ENCODE peak calls at places on chromosomes 4 and X, in six cellular contexts. Y, Q, A, N, F and O are unnamed samples.

GRCh38 chr4:30537462-30537861 is 182.7 kb upstream of the PCDH7 start:
- DNase-seq in Y (peak; percentile 80), Q (peak; percentile 15), A (no peak), N (peak; percentile 92), F (peak; percentile 3), O (no peak)

GRCh38 chr4:53116959-53117358 is 248.9 kb downstream of the SCFD2 start:
- DNase-seq in Y (peak; percentile 52), Q (peak; percentile 56), A (no peak), N (peak; percentile 65), F (no peak), O (no peak)

GRCh38 chr4:99947190-99947578 is 766 bp upstream of the DNAJB14 start:
- DNase-seq in Y (no peak), Q (no peak), A (no peak), N (no peak), F (no peak), O (no peak)

GRCh38 chr4:86500527-86500926 is 93.6 kb upstream of the PTPN13 start:
- DNase-seq in Y (no peak), Q (no peak), A (no peak), N (no peak), F (no peak), O (no peak)

GRCh38 chr4:184644553-184645307 is 4.5 kb downstream of the CASP3 start:
- DNase-seq in Y (peak; percentile 40), Q (peak; percentile 73), A (no peak), N (peak; percentile 61), F (no peak), O (no peak)

GRCh38 chr4:138870739-138871633 is 144.6 kb upstream of the NOCT start:
- DNase-seq in Y (peak; percentile 78), Q (peak; percentile 82), A (peak; percentile 73), N (peak; percentile 81), F (peak; percentile 90), O (peak; percentile 67)

GRCh38 chr4:7867701-7868429 is 71.8 kb downstream of the AFAP1 start:
- DNase-seq in Y (peak; percentile 73), Q (no peak), A (no peak), N (peak; percentile 34), F (no peak), O (no peak)

GRCh38 chrX:50644496-50644895 is 169.5 kb downstream of the SHROOM4 start:
- DNase-seq in Y (no peak), Q (no peak), A (no peak), N (no peak), F (peak; percentile 83), O (no peak)

GRCh38 chrX:82141942-82142341 is 940.0 kb downstream of the SH3BGRL start:
- DNase-seq in Y (no peak), Q (no peak), A (no peak), N (no peak), F (no peak), O (no peak)

GRCh38 chrX:132493095-132493494 is 4.3 kb upstream of the MBNL3 start:
- DNase-seq in Y (no peak), Q (no peak), A (no peak), N (no peak), F (no peak), O (no peak)

DNA sequence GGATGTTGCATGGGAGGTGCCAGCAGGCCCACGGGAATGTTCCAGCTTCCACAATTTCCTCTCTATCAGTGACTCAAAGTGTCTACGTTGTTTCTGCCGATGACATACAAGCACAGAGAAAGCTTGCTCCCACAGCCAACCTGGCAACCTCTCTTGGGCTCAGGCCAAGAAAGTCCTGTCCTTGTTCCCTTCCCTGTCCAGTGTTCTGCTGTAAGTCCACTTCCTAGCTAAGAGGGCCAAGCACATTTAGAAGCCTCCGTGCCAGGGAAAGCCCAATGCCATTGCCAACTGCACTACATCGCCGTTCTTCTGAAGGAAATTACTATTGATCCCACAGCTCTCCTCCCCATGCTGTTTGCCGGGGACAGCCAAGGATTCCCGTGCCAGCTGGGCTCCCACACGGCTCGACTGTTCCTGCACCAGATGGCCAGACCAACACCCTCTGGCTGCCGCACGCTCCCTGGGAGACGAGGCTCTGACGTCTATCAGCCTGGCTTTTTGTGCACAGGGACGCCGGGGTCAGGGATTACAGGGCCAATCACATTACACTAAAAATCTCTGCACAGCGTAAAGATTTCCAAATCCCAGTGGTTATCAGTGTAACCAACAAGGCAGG is 284.0 kb downstream of the BCOR start:
- DNase-seq in Y (peak; percentile 69), Q (no peak), A (no peak), N (peak; percentile 50), F (no peak), O (no peak)
- H2BK120ac ChIP-seq in Y (no peak overlapping the region), Q (no peak overlapping the region), A (no peak overlapping the region), N (no peak overlapping the region), F (no peak overlapping the region), O (no peak overlapping the region)

GRCh38 chr4:3863841-3864734 is 97.9 kb downstream of the ADRA2C start:
- DNase-seq in Y (no peak), Q (no peak), A (no peak), N (no peak), F (no peak), O (no peak)
- H2AK5ac ChIP-seq in Y (no peak overlapping the region), Q (no peak overlapping the region), A (peak overlapping the region; percentile 87), N (no peak overlapping the region), F (no peak overlapping the region), O (no peak overlapping the region)

GRCh38 chrX:24673424-24673823 is 20.3 kb upstream of the POLA1 start:
- DNase-seq in Y (no peak), Q (no peak), A (no peak), N (no peak), F (no peak), O (no peak)
- H3K27ac ChIP-seq in Y (no peak overlapping the region), Q (no peak overlapping the region), A (no peak overlapping the region), N (no peak overlapping the region), F (no peak overlapping the region), O (no peak overlapping the region)

GRCh38 chrX:147846676-147847075 is 65.0 kb upstream of the FMR1 start:
- DNase-seq in Y (no peak), Q (no peak), A (no peak), N (no peak), F (peak; percentile 75), O (no peak)
- H2BK120ac ChIP-seq in Y (no peak overlapping the region), Q (no peak overlapping the region), A (no peak overlapping the region), N (no peak overlapping the region), F (no peak overlapping the region), O (no peak overlapping the region)

GRCh38 chrX:138287200-138287865 is 424.2 kb downstream of the FGF13 start:
- DNase-seq in Y (no peak), Q (peak; percentile 67), A (no peak), N (no peak), F (no peak), O (no peak)
- H2AK5ac ChIP-seq in Y (no peak overlapping the region), Q (no peak overlapping the region), A (no peak overlapping the region), N (no peak overlapping the region), F (no peak overlapping the region), O (no peak overlapping the region)

DNA sequence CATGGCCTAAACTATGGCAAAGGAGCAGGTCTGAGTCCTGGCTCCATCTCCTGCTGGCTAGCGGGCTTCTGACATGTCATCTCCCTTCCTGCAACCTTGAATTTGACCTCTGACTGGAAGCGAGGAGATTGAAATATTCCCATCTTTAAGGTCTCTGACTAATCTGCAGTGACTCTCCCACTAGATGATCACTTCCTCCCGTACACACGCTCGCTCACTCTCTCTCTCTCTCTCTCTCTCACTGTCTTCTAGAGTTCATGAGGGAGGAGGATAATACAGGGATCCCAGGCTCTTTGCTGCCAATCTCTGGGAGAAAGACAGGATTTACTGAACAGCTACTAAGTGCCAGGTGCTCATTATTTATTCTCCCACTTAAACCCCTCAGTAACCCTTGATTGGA is 193.7 kb upstream of the C1QTNF7 start:
- DNase-seq in Y (peak; percentile 93), Q (no peak), A (no peak), N (peak; percentile 96), F (no peak), O (no peak)
- H3K27ac ChIP-seq in Y (peak overlapping the region; percentile 6), Q (no peak overlapping the region), A (no peak overlapping the region), N (peak overlapping the region; percentile 34), F (no peak overlapping the region), O (no peak overlapping the region)

GRCh38 chrX:44980403-44980802 is 107.4 kb downstream of the KDM6A start:
- DNase-seq in Y (no peak), Q (no peak), A (no peak), N (no peak), F (no peak), O (no peak)
- H2BK120ac ChIP-seq in Y (no peak overlapping the region), Q (no peak overlapping the region), A (no peak overlapping the region), N (no peak overlapping the region), F (no peak overlapping the region), O (no peak overlapping the region)